ENCODE peak calls at places on chromosomes 11 and 22, in four cellular contexts. W is HepG2, S is K562, I is GM12878. P is an unnamed sample.

GRCh38 chr11:8810331-8811301 is 100.4 kb upstream of the AKIP1 start:
- DNase-seq in W (peak; percentile 63), S (peak; percentile 55), I (no peak), P (peak; percentile 80)

GRCh38 chr11:2092956-2093412 is 46.2 kb downstream of the IGF2 start:
- DNase-seq in W (no peak), S (no peak), I (no peak), P (no peak)

GRCh38 chr22:38383417-38383816 is 66.2 kb upstream of the CSNK1E start:
- DNase-seq in W (no peak), S (no peak), I (no peak), P (no peak)

GRCh38 chr11:1877211-1878133 is 14.2 kb downstream of the PRR33 start:
- DNase-seq in W (peak; percentile 13), S (no peak), I (no peak), P (no peak)

GRCh38 chr11:959608-960007 is 33.9 kb downstream of the AP2A2 start:
- DNase-seq in W (peak; percentile 63), S (no peak), I (no peak), P (no peak)

GRCh38 chr11:27423125-27423524 is 49.5 kb downstream of the LGR4 start:
- DNase-seq in W (no peak), S (no peak), I (no peak), P (no peak)

GRCh38 chr22:50673231-50674126 is 856 bp downstream of the SHANK3 start:
- DNase-seq in W (no peak), S (no peak), I (no peak), P (peak; percentile 41)

GRCh38 chr22:19361501-19362103 is 69.9 kb downstream of the HIRA start:
- DNase-seq in W (no peak), S (no peak), I (peak; percentile 82), P (no peak)

GRCh38 chr11:9606799-9607510 is 33.5 kb downstream of the WEE1 start:
- DNase-seq in W (peak; percentile 69), S (peak; percentile 38), I (no peak), P (peak; percentile 53)

GRCh38 chr11:117930668-117931330 is 1.6 kb upstream of the TMPRSS13 start:
- DNase-seq in W (no peak), S (no peak), I (no peak), P (no peak)

GRCh38 chr11:64619811-64620285 is 28.8 kb downstream of the SLC22A12 start:
- DNase-seq in W (peak; percentile 41), S (peak; percentile 71), I (no peak), P (peak; percentile 66)

GRCh38 chr11:2436013-2436520 is 8.2 kb downstream of the TRPM5 start:
- DNase-seq in W (no peak), S (no peak), I (no peak), P (no peak)

GRCh38 chr11:101914737-101915426 is at the start of gene CEP126:
- DNase-seq in W (peak; percentile 84), S (peak; percentile 70), I (peak; percentile 32), P (peak; percentile 97)

GRCh38 chr11:18907391-18907790 is 31.8 kb downstream of the MRGPRX1 start:
- DNase-seq in W (no peak), S (no peak), I (no peak), P (no peak)

GRCh38 chr11:64629796-64630562 is 39.0 kb downstream of the SLC22A12 start:
- DNase-seq in W (no peak), S (peak; percentile 92), I (no peak), P (peak; percentile 99)

GRCh38 chr11:100545970-100546369 is 141.1 kb upstream of the ARHGAP42 start:
- DNase-seq in W (no peak), S (no peak), I (no peak), P (no peak)

GRCh38 chr11:34840736-34841386 is 75.3 kb downstream of the APIP start:
- DNase-seq in W (peak; percentile 57), S (peak; percentile 73), I (no peak), P (peak; percentile 29)

GRCh38 chr22:30305519-30305905 is 16.2 kb upstream of the CASTOR1 start:
- DNase-seq in W (no peak), S (peak; percentile 47), I (peak; percentile 59), P (no peak)

GRCh38 chr11:13970986-13971385 is 8.5 kb downstream of the SPON1 start:
- DNase-seq in W (peak; percentile 30), S (no peak), I (no peak), P (peak; percentile 49)

GRCh38 chr11:79237676-79238075 is 203.2 kb downstream of the TENM4 start:
- DNase-seq in W (no peak), S (no peak), I (no peak), P (no peak)

GRCh38 chr22:25137577-25138525 is 61.8 kb upstream of the CRYBB3 start:
- DNase-seq in W (no peak), S (peak; percentile 18), I (peak; percentile 11), P (no peak)

GRCh38 chr11:80816454-80816847 is 1375.6 kb upstream of the TENM4 start:
- DNase-seq in W (no peak), S (no peak), I (no peak), P (no peak)

GRCh38 chr22:44523981-44524759 is 26.1 kb upstream of the RTL6 start:
- DNase-seq in W (no peak), S (no peak), I (no peak), P (no peak)

GRCh38 chr11:128365044-128365443 is 222.3 kb downstream of the ETS1 start:
- DNase-seq in W (peak; percentile 12), S (peak; percentile 7), I (no peak), P (no peak)

GRCh38 chr11:62176766-62177165 is 13.2 kb upstream of the SCGB1D1 start:
- DNase-seq in W (peak; percentile 35), S (no peak), I (no peak), P (no peak)
- TF ChIP-seq ETV6 in W (no peak), S (no peak), I (no peak), P (no peak)

DNA sequence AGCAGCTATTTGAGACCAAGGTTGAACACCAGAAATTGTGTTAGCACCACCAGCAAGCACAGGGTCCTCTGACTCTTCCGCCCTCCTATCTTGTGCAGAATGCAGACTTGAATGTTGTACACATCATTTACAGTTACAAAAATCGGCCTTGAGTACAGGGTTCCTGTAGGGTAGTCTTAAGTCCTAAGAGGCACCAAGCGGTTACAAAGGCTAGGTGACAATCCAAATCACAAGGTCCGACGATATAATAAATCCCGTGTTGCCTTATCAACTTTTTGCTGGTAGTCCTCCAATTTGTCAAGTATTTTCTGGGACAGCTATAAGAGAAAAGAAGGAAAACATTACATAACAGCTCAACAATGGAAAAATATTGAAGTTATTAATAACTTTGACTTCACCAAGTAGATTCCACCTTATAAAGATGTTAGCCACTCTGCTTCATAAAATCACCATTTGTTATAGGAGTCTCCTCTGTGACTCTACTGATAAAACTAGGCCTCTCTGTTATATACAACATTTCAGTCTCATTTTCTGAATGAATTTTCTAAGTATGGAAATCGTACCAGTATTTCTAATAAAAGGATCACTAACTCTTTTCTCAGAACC is 11.8 kb upstream of the FNBP4 start:
- DNase-seq in W (no peak), S (no peak), I (no peak), P (no peak)
- TF ChIP-seq ATF3 in W (no peak), S (no peak), I (no peak), P (no peak)

DNA sequence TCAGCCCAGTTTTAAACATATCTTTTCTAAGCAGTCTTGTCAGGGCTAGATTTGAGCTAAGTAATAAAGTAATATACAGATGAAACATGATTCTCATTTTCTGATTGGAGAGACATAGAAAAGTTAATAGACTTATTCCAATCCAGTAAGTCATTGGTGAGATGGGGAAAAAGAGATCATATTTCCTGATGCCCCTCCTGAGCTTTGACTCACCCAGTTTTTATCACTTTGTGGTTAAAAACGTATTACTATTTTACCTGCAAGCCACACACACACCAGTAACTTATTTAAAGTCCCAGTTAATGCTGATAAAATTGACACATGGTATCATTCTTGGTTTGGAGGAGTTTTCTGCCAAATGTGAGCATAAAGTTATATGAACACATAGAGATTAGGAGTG is 306.8 kb downstream of the CADM1 start:
- DNase-seq in W (no peak), S (no peak), I (no peak), P (no peak)
- TF ChIP-seq ETV6 in W (no peak), S (no peak), I (no peak), P (no peak)

GRCh38 chr22:36544107-36544620 is 15.2 kb upstream of the EIF3D start:
- DNase-seq in W (no peak), S (peak; percentile 27), I (no peak), P (no peak)

GRCh38 chr22:36540867-36541642 is 12.1 kb upstream of the EIF3D start:
- DNase-seq in W (no peak), S (no peak), I (no peak), P (no peak)

GRCh38 chr22:36536717-36537116 is 7.8 kb upstream of the EIF3D start:
- DNase-seq in W (no peak), S (no peak), I (no peak), P (peak; percentile 18)

GRCh38 chr22:36541831-36542391 is 12.9 kb upstream of the EIF3D start:
- DNase-seq in W (no peak), S (peak; percentile 74), I (no peak), P (no peak)

DNA sequence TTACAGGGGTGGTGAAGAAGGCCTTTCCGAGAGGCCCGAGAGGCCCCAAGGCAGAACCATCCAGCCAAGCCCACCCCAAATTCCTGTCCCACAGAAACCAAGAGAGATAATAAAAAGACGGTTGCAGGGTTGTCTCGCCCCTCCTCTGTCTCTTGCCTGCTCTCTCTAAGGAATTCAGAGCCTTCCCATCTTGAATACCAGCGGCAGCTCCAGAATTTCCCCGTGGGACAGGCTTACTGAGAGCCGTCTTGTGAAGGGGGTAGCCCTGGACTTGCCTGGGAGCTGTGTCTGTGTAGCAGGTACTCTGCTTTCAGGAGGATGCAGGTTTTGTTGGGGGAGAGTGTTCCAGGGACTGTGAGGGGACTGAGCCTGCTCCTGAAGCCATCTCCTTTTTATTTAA is 9.6 kb upstream of the EIF3D start:
- DNase-seq in W (no peak), S (no peak), I (no peak), P (no peak)
- TF ChIP-seq ATF3 in W (no peak), S (no peak), I (no peak), P (no peak)

GRCh38 chr11:29227816-29228215 is 789.0 kb downstream of the KCNA4 start:
- DNase-seq in W (no peak), S (no peak), I (no peak), P (no peak)

GRCh38 chr11:29224739-29225384 is 792.0 kb downstream of the KCNA4 start:
- DNase-seq in W (no peak), S (no peak), I (no peak), P (peak; percentile 56)
- TF ChIP-seq ETV6 in W (no peak), S (no peak), I (no peak), P (no peak)

P was measured in WTC11.